ENCODE peak calls at places on chromosomes 3 and 15, in five cellular contexts. N is SK-N-SH, O is GM12878, A is HepG2, E is K562. J is an unnamed sample.

GRCh38 chr3:46908294-46908985 is 30.9 kb downstream of the PTH1R start:
- DNase-seq in N (no peak), E (no peak), A (no peak), O (no peak), J (no peak)

GRCh38 chr15:78000089-78000926 is 77.2 kb downstream of the TBC1D2B start:
- DNase-seq in N (peak), O (no peak), A (peak), E (peak), J (peak)

GRCh38 chr3:111803123-111803593 is 55.9 kb upstream of the PHLDB2 start:
- DNase-seq in N (no peak), A (no peak), E (no peak), O (no peak), J (no peak)

GRCh38 chr3:8638994-8639393 is 5.6 kb downstream of the SSUH2 start:
- DNase-seq in E (no peak), N (no peak), A (no peak), O (no peak), J (no peak)

GRCh38 chr15:29132110-29132420 is 137.6 kb downstream of the NSMCE3 start:
- DNase-seq in N (peak), O (no peak), A (no peak), E (no peak), J (no peak)

GRCh38 chr3:81463761-81464160 is 297.7 kb downstream of the GBE1 start:
- DNase-seq in O (no peak), E (no peak), N (no peak), A (no peak), J (no peak)

GRCh38 chr15:78988361-78988911 is 43.6 kb upstream of the CTSH start:
- DNase-seq in E (no peak), A (peak), N (no peak), O (peak), J (no peak)

GRCh38 chr3:43378066-43378935 is 92.0 kb downstream of the SNRK start:
- DNase-seq in O (peak), E (peak), N (peak), A (peak), J (peak)

GRCh38 chr3:160210799-160211221 is 14.4 kb upstream of the C3orf80 start:
- DNase-seq in A (peak), N (no peak), E (no peak), O (no peak), J (peak)

GRCh38 chr15:31463521-31464102 is 137.0 kb downstream of the KLF13 start:
- DNase-seq in E (no peak), O (no peak), N (no peak), A (no peak), J (no peak)

GRCh38 chr3:178823140-178823539 is 248.5 kb downstream of the ZMAT3 start:
- DNase-seq in A (no peak), O (no peak), N (no peak), E (no peak), J (no peak)

GRCh38 chr15:87753539-87753938 is 503.0 kb downstream of the NTRK3 start:
- DNase-seq in N (no peak), O (no peak), A (no peak), E (no peak), J (no peak)

GRCh38 chr3:124588794-124589193 is 141.5 kb upstream of the UMPS start:
- DNase-seq in O (no peak), E (no peak), N (no peak), A (no peak), J (no peak)

GRCh38 chr3:171772427-171773056 is 37.7 kb downstream of the PLD1 start:
- DNase-seq in N (peak), A (peak), O (no peak), E (peak), J (peak)

GRCh38 chr15:68360716-68361115 is 71.2 kb downstream of the ITGA11 start:
- DNase-seq in O (no peak), E (no peak), A (no peak), N (no peak), J (no peak)

GRCh38 chr3:102123590-102124190 is 274.4 kb downstream of the NFKBIZ start:
- DNase-seq in A (no peak), O (no peak), N (no peak), E (no peak), J (no peak)

GRCh38 chr3:88469216-88469615 is 319.5 kb downstream of the C3orf38 start:
- DNase-seq in O (no peak), A (no peak), N (no peak), E (no peak), J (no peak)

GRCh38 chr3:18580268-18580667 is 155.1 kb upstream of the SATB1 start:
- DNase-seq in A (no peak), O (no peak), N (no peak), E (no peak), J (no peak)

GRCh38 chr3:86973440-86973839 is 17.5 kb downstream of the VGLL3 start:
- DNase-seq in O (no peak), E (no peak), N (no peak), A (no peak), J (no peak)

GRCh38 chr3:129824926-129825541 is 68.5 kb downstream of the TMCC1 start:
- DNase-seq in E (peak), O (peak), N (peak), A (peak), J (peak)

GRCh38 chr3:196321162-196321561 is 3.1 kb upstream of the DYNLT2B start:
- DNase-seq in E (no peak), N (no peak), O (no peak), A (no peak), J (no peak)

GRCh38 chr3:133211449-133211848 is 173.3 kb downstream of the TMEM108 start:
- DNase-seq in A (no peak), N (no peak), O (peak), E (no peak), J (no peak)

GRCh38 chr3:190345027-190345821 is 23.0 kb upstream of the CLDN1 start:
- DNase-seq in A (peak), N (no peak), O (no peak), E (no peak), J (no peak)

GRCh38 chr3:36060950-36061349 is 319.4 kb upstream of the STAC start:
- DNase-seq in A (no peak), O (no peak), E (no peak), N (no peak), J (no peak)

GRCh38 chr15:89174476-89174875 is 46.9 kb downstream of the RLBP1 start:
- DNase-seq in N (no peak), E (no peak), A (no peak), O (no peak), J (no peak)

GRCh38 chr3:3296858-3297430 is 117.5 kb upstream of the CRBN start:
- DNase-seq in E (no peak), O (no peak), N (no peak), A (no peak), J (no peak)
- TF ChIP-seq FOXM1 in E (no peak), O (no peak), N (no peak), A (no peak), J (no peak)

DNA sequence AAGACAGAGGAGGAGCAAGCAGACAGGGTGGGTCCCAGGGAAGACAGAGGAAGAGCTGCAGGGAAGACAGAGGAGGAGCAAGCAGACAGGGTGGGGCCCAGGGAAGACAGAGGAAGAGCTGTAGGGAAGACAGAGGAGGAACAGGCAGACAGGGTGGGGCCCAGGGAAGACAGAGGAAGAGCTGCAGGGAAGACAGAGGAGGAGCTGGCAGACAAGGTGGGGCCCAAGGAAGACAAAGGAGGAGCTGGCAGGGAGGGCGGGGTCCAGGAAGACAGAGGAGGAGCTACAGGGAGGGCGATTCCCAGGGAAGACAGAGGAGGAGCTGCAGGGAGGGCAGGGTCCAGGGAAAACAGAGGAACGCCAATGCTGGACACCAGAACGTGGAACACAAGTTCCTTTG is 66.5 kb downstream of the PLXNA1 start:
- DNase-seq in O (no peak), N (no peak), E (no peak), A (no peak), J (no peak)
- TF ChIP-seq FOXM1 in O (no peak), N (no peak), E (no peak), A (no peak), J (no peak)

GRCh38 chr3:128310286-128311058 is 156.2 kb downstream of the DNAJB8 start:
- DNase-seq in N (no peak), E (no peak), O (no peak), A (no peak), J (no peak)

GRCh38 chr3:128312271-128312670 is 154.4 kb downstream of the DNAJB8 start:
- DNase-seq in N (no peak), O (no peak), E (no peak), A (no peak), J (no peak)

GRCh38 chr3:128311441-128311844 is 155.2 kb downstream of the DNAJB8 start:
- DNase-seq in O (no peak), N (no peak), E (no peak), A (no peak), J (no peak)

GRCh38 chr3:128313936-128314335 is 152.8 kb downstream of the DNAJB8 start:
- DNase-seq in N (no peak), A (no peak), E (no peak), O (no peak), J (no peak)

DNA sequence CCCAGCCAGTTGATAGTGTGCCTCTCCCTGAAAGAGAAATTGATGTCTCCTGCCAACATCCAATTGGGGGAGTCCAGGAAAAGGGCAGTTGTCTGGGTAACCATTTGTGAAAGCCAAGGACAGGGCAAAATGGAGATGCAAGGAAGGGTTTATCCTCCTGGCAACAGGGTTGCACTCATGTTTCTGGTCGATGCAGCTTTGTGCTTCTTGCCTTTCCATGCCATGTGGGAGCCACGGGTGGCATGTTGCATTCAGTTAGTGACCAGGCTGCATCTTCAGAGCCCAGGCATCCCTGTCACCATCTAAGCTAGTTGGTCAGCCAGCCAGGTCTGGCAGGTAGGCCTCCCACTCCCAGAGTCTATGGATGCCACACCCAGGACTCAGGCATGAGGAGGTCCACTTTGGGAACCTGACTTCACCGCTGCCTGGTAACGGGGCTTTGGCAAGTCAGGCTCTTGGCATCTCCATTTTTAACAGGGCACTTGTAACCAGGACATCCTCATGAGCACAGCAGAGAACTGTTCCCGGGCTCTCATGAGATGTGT is 153.4 kb downstream of the DNAJB8 start:
- DNase-seq in E (no peak), O (no peak), A (no peak), N (no peak), J (no peak)
- TF ChIP-seq FOXM1 in E (no peak), O (no peak), A (no peak), N (no peak), J (no peak)

GRCh38 chr3:52268036-52268435 is 10.4 kb downstream of the WDR82 start:
- DNase-seq in E (no peak), O (no peak), A (no peak), N (no peak), J (no peak)
- TF ChIP-seq FOXM1 in E (no peak), O (no peak), A (no peak), N (no peak), J (no peak)

DNA sequence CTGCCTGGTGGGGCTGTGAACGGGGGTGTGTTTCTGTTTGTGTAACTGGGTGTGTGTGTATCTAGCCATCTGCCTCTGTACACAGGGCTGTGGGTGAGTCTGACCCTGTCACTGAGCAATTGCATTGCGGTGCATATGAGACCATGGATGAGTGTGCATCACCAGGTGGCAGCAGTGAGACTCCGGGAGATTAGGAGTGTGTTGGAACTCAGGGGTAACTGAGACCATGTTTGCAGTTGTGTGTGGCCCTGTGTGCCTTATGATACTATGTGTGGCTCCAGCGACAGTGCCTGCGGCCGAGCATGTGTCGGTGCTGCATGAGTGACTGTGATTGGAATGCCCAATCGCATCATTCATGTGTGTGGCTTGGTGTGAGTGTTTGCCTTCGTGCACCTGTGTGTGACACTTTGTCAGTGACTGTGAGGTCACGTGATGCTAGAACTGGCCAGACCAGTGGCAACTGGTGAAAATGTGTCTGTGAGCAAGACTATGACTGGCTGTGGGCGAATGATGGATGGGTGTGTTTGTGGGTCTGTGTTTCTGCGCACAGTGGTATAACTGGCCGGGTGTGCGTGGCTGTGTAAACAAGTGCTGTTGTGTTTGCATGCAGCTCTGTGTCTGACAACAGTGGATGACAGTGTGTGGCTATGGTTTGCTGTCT is 14.0 kb downstream of the VILL start:
- DNase-seq in A (peak), E (no peak), N (peak), O (no peak), J (peak)
- TF ChIP-seq FOXM1 in A (peak), E (no peak), N (no peak), O (no peak), J (no peak)

GRCh38 chr3:39269528-39269927 is 10.3 kb downstream of the CX3CR1 start:
- DNase-seq in N (no peak), O (no peak), E (no peak), A (no peak), J (no peak)

GRCh38 chr3:39268554-39268910 is 11.3 kb downstream of the CX3CR1 start:
- DNase-seq in N (no peak), O (no peak), A (no peak), E (no peak), J (no peak)

GRCh38 chr3:39264053-39264452 is 15.8 kb downstream of the CX3CR1 start:
- DNase-seq in E (no peak), O (no peak), N (no peak), A (no peak), J (no peak)

GRCh38 chr3:39271363-39271762 is 8.5 kb downstream of the CX3CR1 start:
- DNase-seq in N (no peak), O (no peak), E (no peak), A (no peak), J (no peak)

DNA sequence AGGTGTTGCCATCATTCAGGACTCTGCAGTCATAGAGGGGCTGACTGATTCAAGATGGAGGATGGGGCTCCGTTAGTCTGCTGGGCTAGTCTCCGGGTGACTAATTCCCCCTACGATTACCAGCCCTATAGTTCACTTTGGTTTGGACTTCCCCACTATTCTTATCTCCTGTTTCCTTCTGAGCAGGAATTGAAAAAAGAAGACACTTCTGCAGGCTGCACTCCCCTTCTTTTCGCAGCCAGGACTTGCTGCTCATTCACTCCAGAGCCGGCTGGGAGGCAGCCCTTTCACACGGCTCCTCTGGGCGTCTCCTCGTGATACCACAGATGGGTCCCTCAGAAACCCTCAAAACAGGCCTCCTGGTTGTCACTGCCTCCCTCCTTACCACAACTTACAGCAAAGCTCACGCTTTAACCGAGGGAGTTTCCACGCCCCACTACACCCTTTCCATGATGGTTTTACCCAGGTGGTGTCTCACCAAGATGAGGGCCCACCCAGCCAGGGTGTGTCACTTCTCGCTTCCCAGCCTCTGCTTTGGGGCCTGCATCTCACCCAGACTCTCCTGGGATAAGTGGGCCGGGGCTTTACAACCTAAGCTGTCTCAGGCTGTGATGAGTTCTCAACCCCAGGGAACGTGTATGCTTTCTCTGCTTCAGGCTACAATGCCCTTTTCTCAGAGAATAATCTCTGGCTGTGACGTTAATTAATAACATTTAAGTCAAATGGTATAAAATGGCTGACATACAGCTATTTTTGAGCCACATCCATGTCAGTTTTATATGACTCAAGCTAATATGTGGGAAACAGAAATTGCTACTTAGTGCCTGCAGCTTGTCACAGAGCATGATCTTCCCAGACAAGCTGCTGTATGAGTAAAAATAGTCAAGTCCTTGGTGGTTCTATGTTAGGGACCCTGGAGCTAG is 11.9 kb downstream of the CX3CR1 start:
- DNase-seq in A (no peak), O (no peak), N (no peak), E (no peak), J (no peak)
- TF ChIP-seq FOXM1 in A (no peak), O (no peak), N (no peak), E (no peak), J (no peak)

DNA sequence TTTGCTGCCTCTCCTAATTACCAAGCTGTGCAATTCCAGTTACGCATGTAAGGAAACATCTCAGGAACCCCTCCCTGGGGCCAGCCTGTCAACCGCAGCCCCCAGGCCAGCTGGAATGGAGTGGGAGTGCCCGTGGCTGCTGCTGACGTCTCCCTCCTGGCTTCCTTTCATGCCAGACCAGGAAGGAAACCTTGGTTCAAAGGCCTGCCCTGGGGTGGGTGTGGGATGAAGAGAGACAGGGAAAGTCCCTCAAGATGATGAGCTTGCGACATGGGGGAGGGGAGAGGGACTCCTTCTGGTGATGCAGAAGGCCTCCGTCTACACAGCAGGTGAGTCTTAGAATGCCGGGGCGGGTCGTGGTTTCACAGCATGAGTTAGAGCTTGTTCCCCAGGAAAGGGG is 11.4 kb upstream of the CYP11A1 start:
- DNase-seq in E (no peak), N (peak), O (no peak), A (no peak), J (no peak)
- TF ChIP-seq FOXM1 in E (no peak), N (no peak), O (no peak), A (no peak), J (no peak)

J was measured in HEK293T.